ENCODE peak calls at places on chromosomes 1 and 21, in nine cellular contexts. C is fibroblast of gingiva; G is smooth muscle cell of the brain vasculature; N is GM06990; X is mucosa of gallbladder; O is lower lobe of right lung; L is activated T-helper 2 cell treated with anti-CD3 and anti-CD28 coated beads, Interferon-gamma antibody, Interleukin-2, Interleukin-4, amounts not matched to agents 10 μg/mL and 5 μg/mL and 100 μg/mL, durations not matched to agents 14 hours and 24 hours and 36 hours; Y is pancreas; Z is heart right ventricle. M is an unnamed sample.

GRCh38 chr1:25727819-25728286 is 72.1 kb upstream of the SELENON start:
- DNase-seq in C (peak; percentile 32), G (no peak), N (no peak), X (peak; percentile 85), O (no peak), L (no peak), Y (peak; percentile 78), Z (peak; percentile 71), M (no peak)

GRCh38 chr1:201585099-201585498 is 46.2 kb downstream of the NAV1 start:
- DNase-seq in C (peak; percentile 38), G (no peak), N (no peak), X (no peak), O (no peak), L (no peak), Y (no peak), Z (no peak), M (no peak)

GRCh38 chr21:37225440-37225839 is 41.7 kb downstream of the VPS26C start:
- DNase-seq in C (no peak), G (no peak), N (no peak), X (no peak), O (no peak), L (peak; percentile 65), Y (no peak), Z (no peak), M (no peak)

GRCh38 chr1:184483101-184483813 is 96.4 kb downstream of the C1orf21 start:
- DNase-seq in C (peak; percentile 51), G (no peak), N (no peak), X (peak; percentile 65), O (peak; percentile 67), L (no peak), Y (peak; percentile 56), Z (no peak), M (peak; percentile 14)

GRCh38 chr1:171298696-171299095 is 15.3 kb upstream of the FMO4 start:
- DNase-seq in C (no peak), G (no peak), N (no peak), X (no peak), O (no peak), L (no peak), Y (no peak), Z (no peak), M (no peak)

GRCh38 chr1:9321986-9322715 is 29.5 kb downstream of the SPSB1 start:
- DNase-seq in C (no peak), G (no peak), N (no peak), X (no peak), O (no peak), L (no peak), Y (no peak), Z (no peak), M (no peak)

GRCh38 chr21:42093991-42094417 is 22.9 kb downstream of the UMODL1 start:
- DNase-seq in C (peak; percentile 82), G (peak; percentile 76), N (no peak), X (no peak), O (no peak), L (no peak), Y (no peak), Z (no peak), M (peak; percentile 90)

GRCh38 chr1:70090875-70091274 is 114.5 kb downstream of the LRRC40 start:
- DNase-seq in C (peak; percentile 57), G (no peak), N (no peak), X (no peak), O (no peak), L (no peak), Y (no peak), Z (no peak), M (no peak)

GRCh38 chr21:16588433-16588860 is 858.7 kb downstream of the USP25 start:
- DNase-seq in C (peak; percentile 74), G (no peak), N (no peak), X (peak; percentile 64), O (peak; percentile 48), L (no peak), Y (peak; percentile 21), Z (peak; percentile 51), M (peak; percentile 28)

GRCh38 chr1:18145851-18146618 is 38.4 kb downstream of the IGSF21 start:
- DNase-seq in C (no peak), G (no peak), N (no peak), X (no peak), O (no peak), L (no peak), Y (peak; percentile 22), Z (peak; percentile 31), M (no peak)

GRCh38 chr1:85347908-85348307 is 71.5 kb upstream of the BCL10 start:
- DNase-seq in C (no peak), G (no peak), N (no peak), X (no peak), O (no peak), L (no peak), Y (no peak), Z (no peak), M (no peak)

M was measured in AG09319.